ENCODE peak calls at places on chromosomes 2 and 18, in ten cellular contexts. J, B, Z, L, G, A, N, R, O and D are unnamed samples.

GRCh38 chr2:16057661-16058060 is 117.3 kb downstream of the MYCN start:
- DNase-seq in B (no peak), J (no peak), Z (no peak), R (no peak), G (no peak), A (no peak), N (no peak), L (no peak), O (no peak), D (no peak)

GRCh38 chr2:113124181-113124961 is 3.0 kb upstream of the IL1RN start:
- DNase-seq in L (no peak), Z (no peak), J (no peak), B (no peak), G (no peak), O (no peak), R (no peak), N (no peak), A (no peak), D (no peak)

GRCh38 chr2:79099140-79099686 is 11.4 kb upstream of the REG1B start:
- DNase-seq in R (no peak), A (no peak), J (no peak), O (no peak), N (no peak), G (no peak), Z (no peak), L (no peak), B (no peak), D (no peak)

GRCh38 chr2:18912225-18912888 is 323.0 kb upstream of the NT5C1B start:
- DNase-seq in J (no peak), B (no peak), L (no peak), R (no peak), Z (no peak), G (no peak), O (no peak), A (no peak), N (no peak), D (no peak)

GRCh38 chr2:36356199-36356989 is 816 bp downstream of the CRIM1 start:
- DNase-seq in A (peak; percentile 31), O (peak; percentile 87), L (no peak), G (peak; percentile 13), B (peak; percentile 11), Z (no peak), R (no peak), J (no peak), N (no peak), D (no peak)

GRCh38 chr2:46717733-46718121 is 197.9 kb downstream of the MCFD2 start:
- DNase-seq in Z (no peak), A (no peak), R (no peak), N (no peak), O (no peak), B (no peak), L (no peak), G (no peak), J (no peak), D (no peak)

GRCh38 chr2:217075225-217075802 is 215.4 kb upstream of the TNP1 start:
- DNase-seq in N (no peak), G (no peak), O (no peak), J (no peak), R (no peak), A (no peak), L (no peak), B (no peak), Z (no peak), D (no peak)

GRCh38 chr2:174473796-174474195 is 13.0 kb downstream of the GPR155 start:
- DNase-seq in O (no peak), Z (no peak), R (no peak), L (no peak), G (no peak), N (no peak), A (no peak), B (no peak), J (no peak), D (no peak)

GRCh38 chr2:148253716-148254115 is 232.8 kb downstream of the MBD5 start:
- DNase-seq in J (no peak), R (no peak), O (no peak), B (peak; percentile 29), N (no peak), L (no peak), G (no peak), A (no peak), Z (no peak), D (no peak)

GRCh38 chr2:1727101-1727771 is 17.1 kb downstream of the PXDN start:
- DNase-seq in R (no peak), G (no peak), J (no peak), L (no peak), A (no peak), N (no peak), Z (no peak), B (no peak), O (peak; percentile 83), D (no peak)

GRCh38 chr2:46771309-46771708 is 144.3 kb downstream of the MCFD2 start:
- DNase-seq in Z (no peak), R (no peak), G (no peak), N (no peak), B (no peak), L (no peak), J (no peak), A (no peak), O (no peak), D (no peak)

GRCh38 chr2:24418166-24418843 is 58.0 kb upstream of the ITSN2 start:
- DNase-seq in L (no peak), N (no peak), Z (no peak), A (no peak), O (no peak), R (no peak), G (no peak), B (no peak), J (no peak), D (no peak)

GRCh38 chr2:10954856-10955818 is 43.4 kb downstream of the KCNF1 start:
- DNase-seq in J (no peak), L (no peak), O (peak; percentile 58), G (no peak), N (no peak), B (no peak), Z (no peak), A (no peak), R (no peak), D (no peak)

GRCh38 chr2:99404800-99405669 is 67.8 kb downstream of the EIF5B start:
- DNase-seq in R (no peak), A (no peak), O (no peak), B (no peak), Z (no peak), L (no peak), N (no peak), J (no peak), G (no peak), D (no peak)

GRCh38 chr18:63974991-63975390 is 5.1 kb downstream of the SERPINB8 start:
- DNase-seq in B (no peak), R (no peak), A (no peak), Z (no peak), N (no peak), L (no peak), O (no peak), G (no peak), J (no peak), D (no peak)

GRCh38 chr2:106816974-106817373 is 69.0 kb downstream of the ST6GAL2 start:
- DNase-seq in B (no peak), A (no peak), O (no peak), Z (no peak), N (no peak), J (no peak), R (no peak), L (no peak), G (no peak), D (no peak)

GRCh38 chr2:232335859-232336215 is 42.7 kb upstream of the ALPP start:
- DNase-seq in G (no peak), B (no peak), L (no peak), N (no peak), Z (no peak), O (no peak), J (no peak), R (no peak), A (no peak), D (no peak)

GRCh38 chr2:152715854-152716428 is 1.3 kb downstream of the PRPF40A start:
- DNase-seq in J (no peak), R (no peak), B (peak; percentile 20), N (peak; percentile 2), O (no peak), L (no peak), Z (no peak), G (no peak), A (no peak), D (no peak)

GRCh38 chr2:240509667-240510512 is 47.9 kb downstream of the ANKMY1 start:
- DNase-seq in A (no peak), O (peak; percentile 44), B (no peak), Z (no peak), J (no peak), G (no peak), L (no peak), R (no peak), N (no peak), D (no peak)

GRCh38 chr2:207163053-207163814 is 2.5 kb downstream of the KLF7 start:
- DNase-seq in L (no peak), G (no peak), Z (no peak), J (no peak), R (no peak), O (peak; percentile 61), A (no peak), N (no peak), B (no peak), D (no peak)

GRCh38 chr2:223109341-223109740 is 57.4 kb downstream of the KCNE4 start:
- DNase-seq in L (no peak), R (no peak), O (no peak), N (no peak), B (no peak), A (no peak), J (no peak), G (no peak), Z (no peak), D (no peak)

GRCh38 chr2:196274387-196274809 is 103.0 kb upstream of the STK17B start:
- DNase-seq in N (no peak), O (no peak), A (no peak), G (no peak), B (peak; percentile 42), L (peak; percentile 12), J (no peak), Z (peak; percentile 15), R (no peak), D (peak; percentile 13)